ENCODE peak calls at places on chromosomes 3 and 15, in ten cellular contexts. Z is pancreas; J is AG09309; S is hepatocyte; E is type B pancreatic cell; K is activated CD8-positive, alpha-beta T cell treated with anti-CD3 and anti-CD28 coated beads for 36 hours; C is ovary; N is AG09319; Y is transverse colon; T is glutamatergic neuron. O is an unnamed sample.

GRCh38 chr3:23916152-23916885 is 471 bp downstream of the NKIRAS1 start:
- DNase-seq in N (no peak), J (no peak), E (no peak), C (no peak), Z (no peak), Y (no peak), T (no peak), S (no peak), K (no peak), O (no peak)

GRCh38 chr3:52798978-52799476 is 4.4 kb downstream of the ITIH3 start:
- DNase-seq in Z (no peak), Y (peak; percentile 17), E (no peak), J (no peak), N (no peak), K (peak; percentile 43), S (peak; percentile 31), T (peak; percentile 49), C (no peak), O (peak; percentile 18)

GRCh38 chr3:196726788-196727675 is 12.6 kb upstream of the PAK2 start:
- DNase-seq in J (no peak), N (no peak), E (no peak), Z (no peak), T (no peak), S (peak; percentile 38), Y (no peak), K (peak; percentile 63), C (no peak), O (no peak)

GRCh38 chr3:5096368-5096767 is 25.7 kb upstream of the ARL8B start:
- DNase-seq in K (no peak), T (no peak), N (no peak), Y (no peak), S (no peak), E (no peak), J (no peak), C (no peak), Z (no peak), O (no peak)

GRCh38 chr3:141366285-141367037 is 1.8 kb upstream of the ZBTB38 start:
- DNase-seq in N (peak; percentile 85), C (peak; percentile 56), E (no peak), K (no peak), S (peak; percentile 63), T (no peak), Y (peak; percentile 61), J (peak; percentile 90), Z (peak; percentile 41), O (no peak)

GRCh38 chr3:189896533-189896932 is 224.2 kb downstream of the P3H2 start:
- DNase-seq in N (no peak), J (no peak), S (no peak), Y (no peak), E (no peak), C (no peak), T (no peak), K (no peak), Z (no peak), O (no peak)

GRCh38 chr3:108221403-108221802 is 821 bp downstream of the IFT57 start:
- DNase-seq in E (no peak), T (no peak), K (no peak), C (no peak), S (no peak), Z (no peak), N (no peak), Y (no peak), J (no peak), O (no peak)

GRCh38 chr3:192409838-192410683 is 317.3 kb downstream of the FGF12 start:
- DNase-seq in K (no peak), Z (no peak), C (no peak), N (no peak), E (no peak), J (no peak), T (peak; percentile 19), S (peak; percentile 18), Y (no peak), O (peak; percentile 22)

GRCh38 chr3:178385280-178385952 is 150.8 kb upstream of the KCNMB2 start:
- DNase-seq in T (peak; percentile 29), Y (no peak), S (peak; percentile 47), C (no peak), K (peak; percentile 11), Z (no peak), J (no peak), E (no peak), N (no peak), O (peak; percentile 59)

GRCh38 chr3:65402597-65402996 is 636.1 kb downstream of the MAGI1 start:
- DNase-seq in N (peak; percentile 62), Y (peak; percentile 30), E (no peak), C (no peak), T (no peak), Z (no peak), J (peak; percentile 78), S (no peak), K (no peak), O (no peak)

GRCh38 chr3:94069242-94069813 is 6.5 kb downstream of the NSUN3 start:
- DNase-seq in Y (no peak), Z (no peak), E (no peak), C (no peak), S (no peak), J (no peak), K (no peak), T (no peak), N (no peak), O (no peak)
- TF ChIP-seq CTCF in Y (peak; percentile 56), Z (peak; percentile 49), E (peak; percentile 81), C (peak; percentile 33), S (peak; percentile 74), J (peak; percentile 28), K (peak; percentile 64), T (peak; percentile 66), N (peak; percentile 45), O (peak; percentile 78)

GRCh38 chr15:21260966-21261395 is 179.3 kb downstream of the POTEB3 start:
- DNase-seq in Z (no peak), J (no peak), Y (no peak), C (peak; percentile 39), T (no peak), N (no peak), K (no peak), E (no peak), S (peak; percentile 33), O (no peak)

GRCh38 chr15:21267231-21267630 is 173.1 kb downstream of the POTEB3 start:
- DNase-seq in Y (no peak), T (no peak), C (no peak), S (no peak), K (no peak), Z (no peak), N (no peak), J (no peak), E (no peak), O (no peak)

GRCh38 chr15:21261965-21262850 is 178.1 kb downstream of the POTEB3 start:
- DNase-seq in T (no peak), J (no peak), Z (no peak), N (no peak), E (peak; percentile 85), Y (no peak), S (peak; percentile 23), C (peak; percentile 37), K (no peak), O (no peak)

GRCh38 chr15:21261396-21261964 is 178.8 kb downstream of the POTEB3 start:
- DNase-seq in N (no peak), Z (no peak), C (no peak), E (no peak), T (no peak), Y (no peak), K (no peak), J (no peak), S (peak; percentile 34), O (no peak)

GRCh38 chr15:21262851-21263400 is 177.4 kb downstream of the POTEB3 start:
- DNase-seq in E (no peak), N (no peak), Y (no peak), T (no peak), Z (no peak), K (no peak), S (peak; percentile 3), C (no peak), J (no peak), O (no peak)
- TF ChIP-seq CTCF in E (no peak), N (no peak), Y (no peak), T (no peak), Z (no peak), K (no peak), S (no peak), C (no peak), J (no peak), O (no peak)

GRCh38 chr15:101121511-101122090 is 130.2 kb downstream of the CHSY1 start:
- DNase-seq in C (peak; percentile 80), Y (peak; percentile 71), K (peak; percentile 40), T (peak; percentile 68), N (peak; percentile 37), S (peak; percentile 71), E (no peak), J (no peak), Z (peak; percentile 41), O (peak; percentile 48)
- TF ChIP-seq CTCF in C (peak; percentile 17), Y (no peak), K (no peak), T (no peak), N (peak; percentile 55), S (peak; percentile 37), E (no peak), J (peak; percentile 61), Z (no peak), O (peak; percentile 30)

GRCh38 chr3:30779686-30780287 is 114.7 kb downstream of the GADL1 start:
- DNase-seq in K (peak; percentile 9), T (peak; percentile 28), J (no peak), N (peak; percentile 1), Z (no peak), E (no peak), Y (no peak), C (no peak), S (peak; percentile 54), O (no peak)
- TF ChIP-seq CTCF in K (peak; percentile 28), T (peak; percentile 31), J (peak; percentile 51), N (peak; percentile 54), Z (no peak), E (peak; percentile 66), Y (peak; percentile 28), C (no peak), S (peak; percentile 51), O (peak; percentile 65)

DNA sequence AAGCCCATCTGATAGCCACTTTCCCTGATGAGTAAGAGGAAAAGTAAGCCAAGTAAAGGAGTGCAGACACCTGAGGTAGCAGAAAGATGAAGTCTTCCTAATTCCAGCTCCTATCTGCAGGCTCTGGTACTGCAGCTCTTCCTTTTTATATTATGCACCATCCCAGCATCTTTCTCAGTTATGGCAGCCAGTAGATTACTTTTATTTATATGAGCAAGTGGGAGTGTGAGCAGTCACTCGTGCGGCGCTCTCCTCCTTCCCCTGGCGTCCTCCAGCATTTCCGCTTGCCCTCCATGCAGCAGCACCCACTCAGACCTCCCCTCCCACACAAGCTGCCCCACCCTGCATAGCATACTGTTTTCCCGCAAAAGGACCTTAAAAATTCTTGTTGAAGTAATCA is 465.9 kb upstream of the DPPA4 start:
- DNase-seq in E (no peak), J (no peak), Z (no peak), T (no peak), K (no peak), C (no peak), S (no peak), Y (no peak), N (no peak), O (no peak)
- TF ChIP-seq CTCF in E (peak; percentile 61), J (peak; percentile 34), Z (no peak), T (peak; percentile 80), K (no peak), C (no peak), S (peak; percentile 17), Y (peak; percentile 19), N (peak; percentile 9), O (peak; percentile 56)

GRCh38 chr3:1087066-1087555 is 5.7 kb upstream of the CNTN6 start:
- DNase-seq in S (peak; percentile 58), N (peak; percentile 28), Y (no peak), Z (peak; percentile 26), K (no peak), J (peak; percentile 59), C (peak; percentile 36), T (peak; percentile 19), E (no peak), O (no peak)
- TF ChIP-seq CTCF in S (peak; percentile 43), N (no peak), Y (peak; percentile 12), Z (no peak), K (no peak), J (no peak), C (no peak), T (no peak), E (peak; percentile 57), O (peak; percentile 47)

GRCh38 chr15:76903251-76903681 is 1.9 kb downstream of the SCAPER start:
- DNase-seq in Z (no peak), K (peak; percentile 22), T (no peak), N (peak; percentile 23), Y (no peak), J (no peak), S (peak; percentile 36), C (no peak), E (no peak), O (no peak)
- TF ChIP-seq CTCF in Z (no peak), K (peak; percentile 35), T (no peak), N (peak; percentile 29), Y (peak; percentile 9), J (peak; percentile 45), S (peak; percentile 40), C (no peak), E (no peak), O (peak; percentile 37)